ENCODE peak calls at places on chromosomes 4 and X, in nine cellular contexts. U is HFFc6; W is left kidney; J is HL-60; M is activated T-cell treated with anti-CD3 and anti-CD28 coated beads, Interleukin-2, amount 50 U/mL, for 72 hours; C is GM06990; Z is GM19239; V is neural crest cell; O is D341Med. Y is an unnamed sample.

GRCh38 chrX:1181131-1181530 is 31.3 kb downstream of the CRLF2 start:
- DNase-seq in M (no peak), V (no peak), Z (no peak), C (no peak), O (no peak), J (no peak), U (no peak), W (no peak), Y (no peak)

GRCh38 chr4:54482529-54482961 is 175.2 kb upstream of the KIT start:
- DNase-seq in W (no peak), J (no peak), C (no peak), O (no peak), V (no peak), U (peak; percentile 27), M (no peak), Z (no peak), Y (no peak)

GRCh38 chrX:139692908-139693307 is 15.1 kb downstream of the MCF2 start:
- DNase-seq in V (no peak), M (no peak), U (no peak), Z (no peak), C (no peak), O (no peak), W (no peak), J (no peak), Y (no peak)

GRCh38 chrX:48107717-48108116 is 22.7 kb upstream of the SPACA5B start:
- DNase-seq in Z (no peak), V (no peak), O (no peak), C (no peak), M (no peak), U (no peak), W (no peak), J (no peak), Y (no peak)

GRCh38 chrX:9515973-9516538 is 51.2 kb downstream of the TBL1X start:
- DNase-seq in C (peak; percentile 48), J (no peak), V (no peak), O (no peak), Z (no peak), U (no peak), M (no peak), W (peak; percentile 15), Y (no peak)

GRCh38 chr4:168648929-168649328 is 152.1 kb downstream of the PALLD start:
- DNase-seq in V (no peak), M (no peak), J (no peak), O (no peak), Z (no peak), W (no peak), C (no peak), U (peak; percentile 81), Y (no peak)

GRCh38 chr4:21001490-21001889 is 301.2 kb downstream of the PACRGL start:
- DNase-seq in Z (no peak), V (no peak), U (no peak), W (peak; percentile 5), M (no peak), J (no peak), O (no peak), C (no peak), Y (no peak)

GRCh38 chr4:6402566-6403399 is 69.6 kb downstream of the PPP2R2C start:
- DNase-seq in U (no peak), V (no peak), J (no peak), M (no peak), Z (no peak), O (peak; percentile 56), C (no peak), W (peak; percentile 29), Y (no peak)

GRCh38 chrX:31658360-31658759 is 586.5 kb upstream of the FTHL17 start:
- DNase-seq in V (no peak), J (no peak), Z (no peak), C (peak; percentile 8), M (no peak), W (peak; percentile 32), U (peak; percentile 11), O (no peak), Y (no peak)

GRCh38 chrX:102835504-102836146 is 101.4 kb upstream of the RAB40AL start:
- DNase-seq in W (peak; percentile 21), O (peak; percentile 20), Z (no peak), V (no peak), J (peak; percentile 14), U (peak; percentile 16), C (no peak), M (peak; percentile 1), Y (no peak)

GRCh38 chr4:40954119-40954668 is 204.4 kb downstream of the NSUN7 start:
- DNase-seq in W (no peak), Z (no peak), V (no peak), M (no peak), C (no peak), U (no peak), O (no peak), J (no peak), Y (no peak)

GRCh38 chrX:17291998-17292658 is 82.9 kb upstream of the NHS start:
- DNase-seq in O (no peak), U (no peak), C (no peak), M (no peak), J (no peak), W (peak; percentile 2), Z (no peak), V (no peak), Y (no peak)

GRCh38 chr4:4386736-4387392 is at the start of gene NSG1:
- DNase-seq in U (no peak), C (no peak), Z (no peak), O (peak; percentile 79), V (peak; percentile 39), W (peak; percentile 75), J (no peak), M (peak; percentile 46), Y (peak; percentile 33)

GRCh38 chrX:54721424-54721823 is 76.6 kb downstream of the ITIH6 start:
- DNase-seq in W (no peak), U (no peak), Z (no peak), C (no peak), O (no peak), V (no peak), J (no peak), M (no peak), Y (no peak)

GRCh38 chr4:73620115-73620792 is at the start of gene RASSF6:
- DNase-seq in M (peak; percentile 7), V (no peak), W (peak; percentile 94), C (peak; percentile 47), Z (no peak), O (peak; percentile 58), J (peak; percentile 32), U (no peak), Y (no peak)